ENCODE peak calls at places on chromosomes 4 and X, in nine cellular contexts. One of them, this sample, is unnamed.
A peak's percentile ranks its signal among the peaks of the same experiment; 100 is the strongest.

GRCh38 chr4:182212211-182212761 is 30.9 kb upstream of the TENM3 start:
- DNase-seq in GM12865: no peak
- DNase-seq in Caki2: no peak
- DNase-seq in SK-MEL-5: no peak
- DNase-seq in H54: no peak
- DNase-seq in breast epithelium: no peak
- DNase-seq in head of caudate nucleus: no peak
- DNase-seq in tibial artery: no peak
- DNase-seq in stimulated activated CD8-positive, alpha-beta memory T cell treated with anti-CD3 and anti-CD28 coated beads, Interleukin-4, amount 100 ng/mL, for 1 hour: no peak
- DNase-seq in this sample: no peak

GRCh38 chrX:8345473-8345872 is 119.2 kb upstream of the VCX3B start:
- DNase-seq in tibial artery: no peak
- DNase-seq in breast epithelium: no peak
- DNase-seq in Caki2: peak; percentile 58
- DNase-seq in stimulated activated CD8-positive, alpha-beta memory T cell treated with anti-CD3 and anti-CD28 coated beads, Interleukin-4, amount 100 ng/mL, for 1 hour: no peak
- DNase-seq in H54: no peak
- DNase-seq in SK-MEL-5: no peak
- DNase-seq in head of caudate nucleus: no peak
- DNase-seq in GM12865: no peak
- DNase-seq in this sample: no peak

GRCh38 chrX:153533041-153533565 is 15.7 kb downstream of the ATP2B3 start:
- DNase-seq in SK-MEL-5: no peak
- DNase-seq in tibial artery: no peak
- DNase-seq in GM12865: no peak
- DNase-seq in H54: no peak
- DNase-seq in head of caudate nucleus: no peak
- DNase-seq in stimulated activated CD8-positive, alpha-beta memory T cell treated with anti-CD3 and anti-CD28 coated beads, Interleukin-4, amount 100 ng/mL, for 1 hour: no peak
- DNase-seq in Caki2: no peak
- DNase-seq in breast epithelium: no peak
- DNase-seq in this sample: no peak

GRCh38 chrX:47497274-47497673 is 14.3 kb upstream of the ZNF41 start:
- DNase-seq in breast epithelium: no peak
- DNase-seq in Caki2: no peak
- DNase-seq in stimulated activated CD8-positive, alpha-beta memory T cell treated with anti-CD3 and anti-CD28 coated beads, Interleukin-4, amount 100 ng/mL, for 1 hour: no peak
- DNase-seq in head of caudate nucleus: no peak
- DNase-seq in GM12865: no peak
- DNase-seq in tibial artery: no peak
- DNase-seq in H54: no peak
- DNase-seq in SK-MEL-5: peak; percentile 40
- DNase-seq in this sample: peak; percentile 39

GRCh38 chr4:44351069-44351468 is 97.5 kb downstream of the KCTD8 start:
- DNase-seq in head of caudate nucleus: no peak
- DNase-seq in tibial artery: no peak
- DNase-seq in SK-MEL-5: no peak
- DNase-seq in stimulated activated CD8-positive, alpha-beta memory T cell treated with anti-CD3 and anti-CD28 coated beads, Interleukin-4, amount 100 ng/mL, for 1 hour: no peak
- DNase-seq in breast epithelium: no peak
- DNase-seq in H54: no peak
- DNase-seq in GM12865: no peak
- DNase-seq in Caki2: no peak
- DNase-seq in this sample: peak; percentile 12

GRCh38 chr4:109979932-109980717 is 67.4 kb downstream of the EGF start:
- DNase-seq in Caki2: no peak
- DNase-seq in H54: no peak
- DNase-seq in head of caudate nucleus: no peak
- DNase-seq in breast epithelium: no peak
- DNase-seq in tibial artery: no peak
- DNase-seq in SK-MEL-5: peak; percentile 17
- DNase-seq in stimulated activated CD8-positive, alpha-beta memory T cell treated with anti-CD3 and anti-CD28 coated beads, Interleukin-4, amount 100 ng/mL, for 1 hour: no peak
- DNase-seq in GM12865: no peak
- DNase-seq in this sample: no peak

GRCh38 chr4:157840630-157841029 is 332.2 kb downstream of the GASK1B start:
- DNase-seq in head of caudate nucleus: no peak
- DNase-seq in stimulated activated CD8-positive, alpha-beta memory T cell treated with anti-CD3 and anti-CD28 coated beads, Interleukin-4, amount 100 ng/mL, for 1 hour: no peak
- DNase-seq in H54: no peak
- DNase-seq in GM12865: no peak
- DNase-seq in SK-MEL-5: no peak
- DNase-seq in breast epithelium: no peak
- DNase-seq in Caki2: no peak
- DNase-seq in tibial artery: no peak
- DNase-seq in this sample: no peak

GRCh38 chrX:109199726-109200125 is 282.2 kb downstream of the GUCY2F start:
- DNase-seq in tibial artery: no peak
- DNase-seq in SK-MEL-5: peak; percentile 35
- DNase-seq in breast epithelium: no peak
- DNase-seq in Caki2: no peak
- DNase-seq in head of caudate nucleus: no peak
- DNase-seq in stimulated activated CD8-positive, alpha-beta memory T cell treated with anti-CD3 and anti-CD28 coated beads, Interleukin-4, amount 100 ng/mL, for 1 hour: no peak
- DNase-seq in GM12865: no peak
- DNase-seq in H54: no peak
- DNase-seq in this sample: no peak

GRCh38 chr4:5957091-5957490 is 61.1 kb downstream of the C4orf50 start:
- DNase-seq in Caki2: no peak
- DNase-seq in stimulated activated CD8-positive, alpha-beta memory T cell treated with anti-CD3 and anti-CD28 coated beads, Interleukin-4, amount 100 ng/mL, for 1 hour: no peak
- DNase-seq in head of caudate nucleus: no peak
- DNase-seq in H54: no peak
- DNase-seq in tibial artery: no peak
- DNase-seq in breast epithelium: no peak
- DNase-seq in SK-MEL-5: no peak
- DNase-seq in GM12865: no peak
- DNase-seq in this sample: no peak

GRCh38 chrX:69163936-69164741 is 1.1 kb downstream of the PJA1 start:
- DNase-seq in H54: no peak
- DNase-seq in Caki2: no peak
- DNase-seq in breast epithelium: no peak
- DNase-seq in head of caudate nucleus: peak; percentile 44
- DNase-seq in GM12865: peak; percentile 57
- DNase-seq in tibial artery: no peak
- DNase-seq in stimulated activated CD8-positive, alpha-beta memory T cell treated with anti-CD3 and anti-CD28 coated beads, Interleukin-4, amount 100 ng/mL, for 1 hour: peak; percentile 4
- DNase-seq in SK-MEL-5: peak; percentile 37
- DNase-seq in this sample: no peak